ENCODE peak calls at places on chromosomes 13 and 19, in six cellular contexts. S is midbrain; D is MCF 10A; R is head of caudate nucleus; B is stimulated activated CD8-positive, alpha-beta memory T cell treated with anti-CD3 and anti-CD28 coated beads, Interleukin-7, amount 100 ng/mL, for 24 hours; Y is T-helper 2 cell. O is an unnamed sample.

GRCh38 chr19:3323026-3323425 is 43.4 kb upstream of the NFIC start:
- DNase-seq in S (no peak), R (no peak), B (no peak), Y (no peak), D (no peak), O (no peak)

GRCh38 chr13:43848250-43848649 is 31.3 kb downstream of the CCDC122 start:
- DNase-seq in S (no peak), R (no peak), Y (no peak), D (peak; percentile 56), B (no peak), O (no peak)

GRCh38 chr19:18107235-18108083 is 9.9 kb downstream of the MAST3 start:
- DNase-seq in B (no peak), D (no peak), S (no peak), Y (no peak), R (no peak), O (no peak)

GRCh38 chr13:102141625-102142472 is 260.0 kb downstream of the FGF14 start:
- DNase-seq in Y (no peak), D (peak; percentile 31), B (no peak), R (no peak), S (peak; percentile 17), O (no peak)

GRCh38 chr19:30785728-30786127 is 413.5 kb downstream of the ZNF536 start:
- DNase-seq in R (no peak), B (no peak), D (no peak), S (no peak), Y (no peak), O (no peak)

GRCh38 chr13:46544208-46544607 is 8.8 kb upstream of the LRCH1 start:
- DNase-seq in B (no peak), S (no peak), R (no peak), D (no peak), Y (no peak), O (no peak)

GRCh38 chr19:5492813-5493409 is 37.7 kb downstream of the ZNRF4 start:
- DNase-seq in S (no peak), B (no peak), D (no peak), R (no peak), Y (no peak), O (no peak)

GRCh38 chr19:7533281-7533819 is 2.2 kb upstream of the PNPLA6 start:
- DNase-seq in B (no peak), D (peak; percentile 55), Y (no peak), R (peak; percentile 48), S (peak; percentile 9), O (no peak)

GRCh38 chr19:39166571-39167391 is 30.0 kb upstream of the NCCRP1 start:
- DNase-seq in R (peak; percentile 14), Y (no peak), S (peak; percentile 5), B (no peak), D (no peak), O (no peak)

GRCh38 chr19:19628499-19629134 is 597 bp upstream of the LPAR2 start:
- DNase-seq in R (no peak), S (no peak), B (no peak), D (peak; percentile 92), Y (no peak), O (peak; percentile 27)

GRCh38 chr19:41588497-41589209 is 12.7 kb downstream of the CEACAM21 start:
- DNase-seq in B (no peak), D (peak; percentile 56), S (no peak), Y (no peak), R (no peak), O (no peak)

GRCh38 chr19:39422020-39422419 is 9.6 kb downstream of the PLEKHG2 start:
- DNase-seq in S (no peak), D (no peak), R (no peak), B (no peak), Y (no peak), O (no peak)

GRCh38 chr13:109162248-109163051 is 533.0 kb downstream of the MYO16 start:
- DNase-seq in Y (no peak), D (peak; percentile 28), R (no peak), S (no peak), B (no peak), O (no peak)

GRCh38 chr13:73465629-73465974 is 406.8 kb downstream of the KLF5 start:
- DNase-seq in R (no peak), Y (no peak), D (peak; percentile 76), S (no peak), B (no peak), O (no peak)

GRCh38 chr13:23979361-23980159 is 82.3 kb upstream of the C1QTNF9B start:
- DNase-seq in D (peak; percentile 69), B (no peak), Y (peak; percentile 6), R (peak; percentile 88), S (peak; percentile 85), O (no peak)

GRCh38 chr19:49676136-49676689 is 858 bp upstream of the PRMT1 start:
- DNase-seq in Y (no peak), B (no peak), R (peak; percentile 69), D (peak; percentile 94), S (peak; percentile 94), O (peak; percentile 50)

GRCh38 chr19:51367565-51368365 is 1.0 kb downstream of the CLDND2 start:
- DNase-seq in D (peak; percentile 98), B (peak; percentile 97), Y (peak; percentile 91), R (peak; percentile 96), S (peak; percentile 97), O (peak; percentile 98)

GRCh38 chr13:97574926-97575325 is 141.0 kb downstream of the RAP2A start:
- DNase-seq in Y (no peak), D (peak; percentile 65), S (peak; percentile 9), R (no peak), B (no peak), O (no peak)

GRCh38 chr19:6489278-6490061 is 7.9 kb upstream of the DENND1C start:
- DNase-seq in R (no peak), S (no peak), Y (no peak), D (no peak), B (no peak), O (no peak)

GRCh38 chr13:29435125-29435911 is 160.2 kb downstream of the SLC7A1 start:
- DNase-seq in S (no peak), R (no peak), B (no peak), Y (no peak), D (peak; percentile 74), O (no peak)

GRCh38 chr13:20145521-20145920 is 15.3 kb downstream of the GJA3 start:
- DNase-seq in S (no peak), Y (no peak), B (no peak), D (no peak), R (no peak), O (no peak)

GRCh38 chr13:27194895-27195764 is 23.5 kb upstream of the USP12 start:
- DNase-seq in S (no peak), R (no peak), D (peak; percentile 93), B (no peak), Y (no peak), O (no peak)

GRCh38 chr13:39364797-39365468 is 238.1 kb downstream of the LHFPL6 start:
- DNase-seq in Y (no peak), D (peak; percentile 5), R (no peak), S (no peak), B (no peak), O (no peak)

GRCh38 chr13:72637561-72637960 is 89.9 kb downstream of the MZT1 start:
- DNase-seq in D (no peak), R (no peak), B (no peak), S (no peak), Y (no peak), O (no peak)

GRCh38 chr19:29771708-29772415 is 39.9 kb upstream of the CCNE1 start:
- DNase-seq in R (peak; percentile 53), Y (no peak), S (peak; percentile 20), D (peak; percentile 60), B (no peak), O (peak; percentile 7)

GRCh38 chr19:29761575-29762225 is 46.6 kb upstream of the C19orf12 start:
- DNase-seq in R (no peak), B (no peak), S (peak; percentile 4), Y (no peak), D (no peak), O (no peak)

GRCh38 chr19:49677901-49678674 is 1.0 kb downstream of the PRMT1 start:
- DNase-seq in B (peak; percentile 62), Y (peak; percentile 71), D (peak; percentile 79), R (peak; percentile 71), S (peak; percentile 36), O (peak; percentile 71)

GRCh38 chr13:43846496-43846895 is 33.0 kb downstream of the CCDC122 start:
- DNase-seq in D (no peak), R (no peak), S (no peak), Y (no peak), B (no peak), O (no peak)

GRCh38 chr19:17784201-17785008 is 10.5 kb upstream of the B3GNT3 start:
- DNase-seq in Y (peak; percentile 57), B (peak; percentile 58), S (peak; percentile 53), D (peak; percentile 80), R (peak; percentile 80), O (peak; percentile 66)

GRCh38 chr19:48230555-48231129 is 25.1 kb downstream of the CARD8 start:
- DNase-seq in S (no peak), R (no peak), B (no peak), D (no peak), Y (no peak), O (no peak)

GRCh38 chr19:50371914-50372475 is 4.3 kb upstream of the NR1H2 start:
- DNase-seq in Y (no peak), R (no peak), B (no peak), D (no peak), S (no peak), O (no peak)

GRCh38 chr13:29456419-29456818 is 139.1 kb downstream of the SLC7A1 start:
- DNase-seq in B (no peak), Y (no peak), D (no peak), R (no peak), S (no peak), O (no peak)

GRCh38 chr19:48123907-48124675 is 13.5 kb upstream of the PLA2G4C start:
- DNase-seq in D (peak; percentile 76), R (no peak), S (peak; percentile 14), Y (no peak), B (no peak), O (no peak)

O was measured in activated CD4-positive, alpha-beta T cell treated with anti-CD3 and anti-CD28 coated beads for 24 hours.